ENCODE peak calls at places on chromosomes 6 and 20, in seven cellular contexts. B is neural progenitor cell, Z is NCI-H2029 treated with DMSO at 0.1 percent for 48 hours, Y is fibroblast of lung, X is hepatic stellate cell, I is amniotic stem cell, J is uterus. M is an unnamed sample.

GRCh38 chr6:156410649-156411048 is 366.5 kb upstream of the ARID1B start:
- DNase-seq in J (no peak), B (no peak), I (no peak), X (no peak), Y (no peak), Z (no peak), M (no peak)

GRCh38 chr6:3456395-3456767 is 469 bp downstream of the SLC22A23 start:
- DNase-seq in X (peak; percentile 43), B (no peak), J (no peak), Z (no peak), I (no peak), Y (no peak), M (no peak)

GRCh38 chr6:157137501-157137900 is 185.8 kb downstream of the TMEM242 start:
- DNase-seq in I (no peak), Z (no peak), B (no peak), X (no peak), Y (no peak), J (no peak), M (no peak)

GRCh38 chr6:126446187-126446696 is 106.3 kb downstream of the CENPW start:
- DNase-seq in X (no peak), J (no peak), Y (no peak), I (no peak), B (no peak), Z (no peak), M (no peak)

GRCh38 chr6:101016163-101016562 is 135.0 kb upstream of the ASCC3 start:
- DNase-seq in J (no peak), X (no peak), Z (no peak), Y (no peak), I (no peak), B (no peak), M (no peak)

GRCh38 chr20:44702776-44703175 is 12.4 kb upstream of the CCN5 start:
- DNase-seq in J (peak; percentile 89), Y (peak; percentile 94), X (peak; percentile 91), I (no peak), Z (no peak), B (no peak), M (peak; percentile 83)

GRCh38 chr6:157106487-157106886 is 216.8 kb downstream of the TMEM242 start:
- DNase-seq in X (peak; percentile 36), Z (no peak), I (peak; percentile 3), B (no peak), J (no peak), Y (peak; percentile 72), M (no peak)

GRCh38 chr6:129342243-129342642 is 367.7 kb downstream of the ARHGAP18 start:
- DNase-seq in X (no peak), J (no peak), Z (no peak), Y (no peak), I (no peak), B (no peak), M (no peak)

GRCh38 chr6:40893021-40893420 is 146.0 kb downstream of the UNC5CL start:
- DNase-seq in B (no peak), X (no peak), Y (no peak), J (no peak), I (no peak), Z (no peak), M (no peak)

GRCh38 chr6:158744986-158745430 is 74.2 kb downstream of the EZR start:
- DNase-seq in Y (no peak), X (no peak), B (no peak), I (no peak), J (no peak), Z (no peak), M (no peak)

GRCh38 chr6:169139179-169139971 is 114.3 kb downstream of the THBS2 start:
- DNase-seq in X (no peak), Y (no peak), I (no peak), Z (no peak), B (no peak), J (no peak), M (peak; percentile 35)

GRCh38 chr6:143564484-143565017 is 53.0 kb upstream of the FUCA2 start:
- DNase-seq in Z (no peak), B (no peak), X (peak; percentile 7), I (no peak), J (no peak), Y (no peak), M (no peak)

GRCh38 chr20:62824476-62825287 is 7.8 kb downstream of the COL9A3 start:
- DNase-seq in J (no peak), B (peak; percentile 85), Z (no peak), X (peak; percentile 68), Y (peak; percentile 52), I (no peak), M (no peak)

GRCh38 chr20:62936996-62937352 is 973 bp upstream of the GID8 start:
- DNase-seq in J (no peak), Y (peak; percentile 85), X (peak; percentile 69), I (no peak), B (no peak), Z (no peak), M (no peak)

GRCh38 chr6:141498980-141499379 is 633.7 kb upstream of the GJE1 start:
- DNase-seq in X (peak; percentile 4), B (no peak), Z (no peak), I (no peak), J (no peak), Y (peak; percentile 33), M (no peak)

GRCh38 chr6:149454405-149454848 is 30.4 kb downstream of the ZC3H12D start:
- DNase-seq in B (no peak), X (peak; percentile 92), Z (peak; percentile 83), J (peak; percentile 91), I (no peak), Y (peak; percentile 88), M (peak; percentile 91)

GRCh38 chr6:11810039-11810541 is 31.5 kb upstream of the ADTRP start:
- DNase-seq in X (peak; percentile 70), Z (peak; percentile 94), Y (peak; percentile 82), J (peak; percentile 57), B (no peak), I (peak; percentile 25), M (peak; percentile 85)

GRCh38 chr6:166313255-166314070 is 5.3 kb upstream of the PRR18 start:
- DNase-seq in J (no peak), Z (no peak), Y (peak; percentile 35), X (peak; percentile 38), B (peak; percentile 80), I (no peak), M (no peak)

GRCh38 chr20:40939667-40940066 is 89.0 kb upstream of the TOP1 start:
- DNase-seq in J (no peak), Z (no peak), I (no peak), B (no peak), X (no peak), Y (no peak), M (no peak)

GRCh38 chr6:41780623-41781301 is at the start of gene PRICKLE4:
- DNase-seq in B (peak; percentile 69), Z (peak; percentile 69), X (peak; percentile 50), Y (no peak), J (peak; percentile 53), I (no peak), M (no peak)